ENCODE peak calls at places on chromosomes 1 and 21, in five cellular contexts. R is DMS 273 treated with DMSO at 0.1 percent for 48 hours; M is SIG-M5; B is lung; T is stimulated activated CD8-positive, alpha-beta memory T cell treated with anti-CD3 and anti-CD28 coated beads, Interleukin-7, amount 100 ng/mL, for 1 hour. S is an unnamed sample.

GRCh38 chr21:33642896-33643657 is 776 bp downstream of the ITSN1 start:
- DNase-seq in M (no peak), R (no peak), T (no peak), B (peak), S (no peak)

GRCh38 chr1:232560940-232561339 is 69.0 kb downstream of the SIPA1L2 start:
- DNase-seq in B (no peak), M (no peak), R (no peak), T (no peak), S (no peak)

GRCh38 chr21:45054927-45055612 is 19.3 kb upstream of the ADARB1 start:
- DNase-seq in M (no peak), T (no peak), R (no peak), B (no peak), S (no peak)

GRCh38 chr1:37017737-37018136 is 16.6 kb downstream of the GRIK3 start:
- DNase-seq in T (no peak), R (no peak), B (no peak), M (no peak), S (no peak)

GRCh38 chr1:225849905-225850304 is 32.3 kb downstream of the TMEM63A start:
- DNase-seq in T (peak), R (no peak), M (no peak), B (no peak), S (peak)

GRCh38 chr1:46535063-46535462 is 16.4 kb downstream of the KNCN start:
- DNase-seq in M (no peak), B (no peak), T (no peak), R (no peak), S (no peak)

GRCh38 chr1:229781453-229781852 is 155.4 kb downstream of the URB2 start:
- DNase-seq in R (no peak), B (peak), M (no peak), T (no peak), S (no peak)

GRCh38 chr1:244599937-244600350 is 53.0 kb upstream of the DESI2 start:
- DNase-seq in R (no peak), M (peak), B (no peak), T (no peak), S (no peak)

GRCh38 chr1:221887091-221887746 is 145.3 kb upstream of the DUSP10 start:
- DNase-seq in M (no peak), R (peak), T (no peak), B (peak), S (no peak)

GRCh38 chr1:19698181-19698580 is 33.5 kb downstream of the HTR6 start:
- DNase-seq in T (no peak), M (no peak), B (no peak), R (no peak), S (no peak)

GRCh38 chr21:15221799-15222386 is 157.1 kb upstream of the NRIP1 start:
- DNase-seq in B (peak), R (no peak), M (peak), T (no peak), S (no peak)

GRCh38 chr1:65362545-65362944 is 53.2 kb downstream of the DNAJC6 start:
- DNase-seq in B (no peak), M (no peak), T (no peak), R (no peak), S (no peak)

GRCh38 chr1:81617308-81618027 is 183.3 kb upstream of the ADGRL2 start:
- DNase-seq in R (no peak), B (no peak), M (no peak), T (no peak), S (no peak)

GRCh38 chr21:31161157-31161556 is 122.9 kb upstream of the KRTAP19-8 start:
- DNase-seq in M (no peak), R (no peak), T (no peak), B (no peak), S (no peak)

GRCh38 chr1:92956254-92956653 is 5.0 kb downstream of the DIPK1A start:
- DNase-seq in R (no peak), T (no peak), B (no peak), M (no peak), S (no peak)

GRCh38 chr1:160834945-160835565 is 27.6 kb downstream of the CD244 start:
- DNase-seq in R (peak), M (no peak), T (no peak), B (no peak), S (peak)

GRCh38 chr1:36115200-36115669 is 9.8 kb downstream of the COL8A2 start:
- DNase-seq in B (no peak), M (no peak), T (no peak), R (peak), S (no peak)

GRCh38 chr1:115317101-115318012 is 20.7 kb downstream of the NGF start:
- DNase-seq in R (peak), M (no peak), T (no peak), B (peak), S (no peak)

GRCh38 chr1:89908294-89908992 is 86.5 kb upstream of the ZNF326 start:
- DNase-seq in T (no peak), R (no peak), M (no peak), B (no peak), S (no peak)

GRCh38 chr1:185632659-185633428 is 101.3 kb upstream of the HMCN1 start:
- DNase-seq in T (no peak), M (peak), B (no peak), R (no peak), S (no peak)

GRCh38 chr1:241714321-241715218 is 62.5 kb downstream of the WDR64 start:
- DNase-seq in R (no peak), T (no peak), M (no peak), B (no peak), S (no peak)

GRCh38 chr1:221715321-221716169 is 26.3 kb downstream of the DUSP10 start:
- DNase-seq in B (no peak), T (no peak), R (no peak), M (no peak), S (no peak)

GRCh38 chr1:55050283-55050682 is 10.9 kb downstream of the PCSK9 start:
- DNase-seq in B (no peak), M (no peak), R (peak), T (no peak), S (no peak)

GRCh38 chr1:77175230-77175844 is 43.9 kb downstream of the PIGK start:
- DNase-seq in T (no peak), B (no peak), R (no peak), M (no peak), S (no peak)

GRCh38 chr1:204241050-204241449 is 27.3 kb upstream of the GOLT1A start:
- DNase-seq in B (no peak), T (no peak), M (no peak), R (no peak), S (no peak)

GRCh38 chr1:18323259-18323658 is 157.5 kb upstream of the KLHDC7A start:
- DNase-seq in M (no peak), T (no peak), B (no peak), R (no peak), S (no peak)

GRCh38 chr21:32611471-32611997 is 643 bp downstream of the CFAP298 start:
- DNase-seq in R (no peak), T (no peak), M (no peak), B (peak), S (no peak)

GRCh38 chr1:22107126-22107525 is 35.8 kb downstream of the WNT4 start:
- DNase-seq in R (no peak), T (no peak), M (no peak), B (no peak), S (no peak)

GRCh38 chr1:25711555-25712298 is 88.3 kb upstream of the SELENON start:
- DNase-seq in T (peak), R (no peak), B (no peak), M (peak), S (peak)

S was measured in T-helper 2 cell.